ENCODE peak calls at places on chromosomes 5 and 9, in nine cellular contexts. One of them, this sample, is unnamed.

GRCh38 chr5:112253478-112254250 is 165.4 kb downstream of the EPB41L4A start:
- DNase-seq in psoas muscle: peak; percentile 70
- DNase-seq in cardiac muscle cell: no peak
- DNase-seq in CD8-positive, alpha-beta T cell: no peak
- DNase-seq in AG09309: no peak
- DNase-seq in body of pancreas: no peak
- DNase-seq in HFF-Myc: no peak
- DNase-seq in tibial nerve: no peak
- DNase-seq in ovary: peak; percentile 27
- DNase-seq in this sample: peak; percentile 25

GRCh38 chr5:5350101-5350500 is 72.4 kb upstream of the ICE1 start:
- DNase-seq in cardiac muscle cell: no peak
- DNase-seq in psoas muscle: no peak
- DNase-seq in body of pancreas: no peak
- DNase-seq in CD8-positive, alpha-beta T cell: no peak
- DNase-seq in AG09309: no peak
- DNase-seq in tibial nerve: no peak
- DNase-seq in HFF-Myc: no peak
- DNase-seq in ovary: no peak
- DNase-seq in this sample: no peak

GRCh38 chr5:135039526-135040296 is 5.7 kb upstream of the PITX1 start:
- DNase-seq in CD8-positive, alpha-beta T cell: no peak
- DNase-seq in HFF-Myc: no peak
- DNase-seq in cardiac muscle cell: peak; percentile 38
- DNase-seq in tibial nerve: no peak
- DNase-seq in ovary: no peak
- DNase-seq in AG09309: no peak
- DNase-seq in body of pancreas: no peak
- DNase-seq in psoas muscle: peak; percentile 65
- DNase-seq in this sample: no peak

GRCh38 chr5:125891326-125891725 is 531.9 kb upstream of the GRAMD2B start:
- DNase-seq in HFF-Myc: no peak
- DNase-seq in tibial nerve: no peak
- DNase-seq in body of pancreas: no peak
- DNase-seq in ovary: no peak
- DNase-seq in cardiac muscle cell: no peak
- DNase-seq in CD8-positive, alpha-beta T cell: no peak
- DNase-seq in AG09309: no peak
- DNase-seq in psoas muscle: no peak
- DNase-seq in this sample: no peak

GRCh38 chr5:28576022-28576421 is 1537.6 kb upstream of the CDH9 start:
- DNase-seq in AG09309: no peak
- DNase-seq in cardiac muscle cell: peak; percentile 15
- DNase-seq in body of pancreas: no peak
- DNase-seq in tibial nerve: no peak
- DNase-seq in CD8-positive, alpha-beta T cell: no peak
- DNase-seq in ovary: no peak
- DNase-seq in psoas muscle: no peak
- DNase-seq in HFF-Myc: no peak
- DNase-seq in this sample: no peak

GRCh38 chr5:36035696-36036095 is 31.0 kb downstream of the UGT3A2 start:
- DNase-seq in HFF-Myc: no peak
- DNase-seq in CD8-positive, alpha-beta T cell: no peak
- DNase-seq in ovary: no peak
- DNase-seq in cardiac muscle cell: no peak
- DNase-seq in tibial nerve: no peak
- DNase-seq in body of pancreas: no peak
- DNase-seq in psoas muscle: no peak
- DNase-seq in AG09309: no peak
- DNase-seq in this sample: no peak

GRCh38 chr5:93800988-93801811 is 59.8 kb upstream of the POU5F2 start:
- DNase-seq in tibial nerve: no peak
- DNase-seq in psoas muscle: no peak
- DNase-seq in HFF-Myc: peak; percentile 19
- DNase-seq in body of pancreas: peak; percentile 17
- DNase-seq in ovary: no peak
- DNase-seq in cardiac muscle cell: peak; percentile 53
- DNase-seq in AG09309: no peak
- DNase-seq in CD8-positive, alpha-beta T cell: peak; percentile 15
- DNase-seq in this sample: no peak

GRCh38 chr9:76206821-76207220 is 187.4 kb downstream of the RFK start:
- DNase-seq in ovary: no peak
- DNase-seq in cardiac muscle cell: no peak
- DNase-seq in AG09309: no peak
- DNase-seq in CD8-positive, alpha-beta T cell: no peak
- DNase-seq in HFF-Myc: no peak
- DNase-seq in psoas muscle: no peak
- DNase-seq in tibial nerve: no peak
- DNase-seq in body of pancreas: no peak
- DNase-seq in this sample: no peak

GRCh38 chr5:145848854-145849253 is 13.7 kb upstream of the PRELID2 start:
- DNase-seq in cardiac muscle cell: no peak
- DNase-seq in CD8-positive, alpha-beta T cell: no peak
- DNase-seq in AG09309: no peak
- DNase-seq in HFF-Myc: no peak
- DNase-seq in body of pancreas: no peak
- DNase-seq in psoas muscle: no peak
- DNase-seq in ovary: no peak
- DNase-seq in tibial nerve: no peak
- DNase-seq in this sample: no peak

GRCh38 chr5:145981612-145982571 is 45.5 kb downstream of the SH3RF2 start:
- DNase-seq in ovary: no peak
- DNase-seq in AG09309: no peak
- DNase-seq in CD8-positive, alpha-beta T cell: no peak
- DNase-seq in cardiac muscle cell: no peak
- DNase-seq in psoas muscle: no peak
- DNase-seq in body of pancreas: peak; percentile 26
- DNase-seq in tibial nerve: no peak
- DNase-seq in HFF-Myc: no peak
- DNase-seq in this sample: no peak

GRCh38 chr5:88190106-88190834 is 78.4 kb downstream of the TMEM161B start:
- DNase-seq in tibial nerve: no peak
- DNase-seq in AG09309: no peak
- DNase-seq in body of pancreas: no peak
- DNase-seq in HFF-Myc: no peak
- DNase-seq in CD8-positive, alpha-beta T cell: peak; percentile 16
- DNase-seq in psoas muscle: no peak
- DNase-seq in ovary: no peak
- DNase-seq in cardiac muscle cell: no peak
- DNase-seq in this sample: no peak

GRCh38 chr5:9546973-9547947 is 1.4 kb upstream of the SEMA5A start:
- DNase-seq in ovary: peak; percentile 29
- DNase-seq in CD8-positive, alpha-beta T cell: no peak
- DNase-seq in cardiac muscle cell: peak; percentile 47
- DNase-seq in psoas muscle: peak; percentile 50
- DNase-seq in body of pancreas: peak; percentile 66
- DNase-seq in AG09309: peak; percentile 68
- DNase-seq in tibial nerve: no peak
- DNase-seq in HFF-Myc: no peak
- DNase-seq in this sample: no peak

GRCh38 chr9:105047652-105048031 is 119.7 kb upstream of the ABCA1 start:
- DNase-seq in psoas muscle: no peak
- DNase-seq in AG09309: no peak
- DNase-seq in CD8-positive, alpha-beta T cell: no peak
- DNase-seq in HFF-Myc: no peak
- DNase-seq in cardiac muscle cell: no peak
- DNase-seq in body of pancreas: no peak
- DNase-seq in ovary: no peak
- DNase-seq in tibial nerve: no peak
- DNase-seq in this sample: no peak

GRCh38 chr9:16773116-16773515 is 97.4 kb downstream of the BNC2 start:
- DNase-seq in AG09309: no peak
- DNase-seq in CD8-positive, alpha-beta T cell: no peak
- DNase-seq in cardiac muscle cell: no peak
- DNase-seq in tibial nerve: no peak
- DNase-seq in psoas muscle: no peak
- DNase-seq in HFF-Myc: no peak
- DNase-seq in ovary: no peak
- DNase-seq in body of pancreas: no peak
- DNase-seq in this sample: no peak

GRCh38 chr5:72268753-72269410 is 51.2 kb downstream of the MRPS27 start:
- DNase-seq in AG09309: no peak
- DNase-seq in tibial nerve: no peak
- DNase-seq in ovary: peak; percentile 28
- DNase-seq in CD8-positive, alpha-beta T cell: peak; percentile 44
- DNase-seq in cardiac muscle cell: peak; percentile 62
- DNase-seq in body of pancreas: peak; percentile 60
- DNase-seq in HFF-Myc: no peak
- DNase-seq in psoas muscle: no peak
- DNase-seq in this sample: no peak

GRCh38 chr5:135578685-135579341 is at the start of gene CXCL14:
- DNase-seq in HFF-Myc: no peak
- DNase-seq in CD8-positive, alpha-beta T cell: no peak
- DNase-seq in cardiac muscle cell: peak; percentile 45
- DNase-seq in tibial nerve: no peak
- DNase-seq in body of pancreas: peak; percentile 11
- DNase-seq in AG09309: peak; percentile 25
- DNase-seq in psoas muscle: peak; percentile 84
- DNase-seq in ovary: no peak
- DNase-seq in this sample: no peak

GRCh38 chr5:175092691-175093090 is 351.3 kb downstream of the DRD1 start:
- DNase-seq in ovary: no peak
- DNase-seq in tibial nerve: no peak
- DNase-seq in AG09309: no peak
- DNase-seq in HFF-Myc: no peak
- DNase-seq in CD8-positive, alpha-beta T cell: no peak
- DNase-seq in body of pancreas: no peak
- DNase-seq in psoas muscle: no peak
- DNase-seq in cardiac muscle cell: peak; percentile 10
- DNase-seq in this sample: no peak
- H3K4me3 ChIP-seq in ovary: no peak overlapping the region
- H3K4me3 ChIP-seq in tibial nerve: no peak overlapping the region
- H3K4me3 ChIP-seq in AG09309: no peak overlapping the region
- H3K4me3 ChIP-seq in HFF-Myc: no peak overlapping the region
- H3K4me3 ChIP-seq in CD8-positive, alpha-beta T cell: no peak overlapping the region
- H3K4me3 ChIP-seq in body of pancreas: no peak overlapping the region
- H3K4me3 ChIP-seq in psoas muscle: no peak overlapping the region
- H3K4me3 ChIP-seq in cardiac muscle cell: no peak overlapping the region
- H3K4me3 ChIP-seq in this sample: no peak overlapping the region

DNA sequence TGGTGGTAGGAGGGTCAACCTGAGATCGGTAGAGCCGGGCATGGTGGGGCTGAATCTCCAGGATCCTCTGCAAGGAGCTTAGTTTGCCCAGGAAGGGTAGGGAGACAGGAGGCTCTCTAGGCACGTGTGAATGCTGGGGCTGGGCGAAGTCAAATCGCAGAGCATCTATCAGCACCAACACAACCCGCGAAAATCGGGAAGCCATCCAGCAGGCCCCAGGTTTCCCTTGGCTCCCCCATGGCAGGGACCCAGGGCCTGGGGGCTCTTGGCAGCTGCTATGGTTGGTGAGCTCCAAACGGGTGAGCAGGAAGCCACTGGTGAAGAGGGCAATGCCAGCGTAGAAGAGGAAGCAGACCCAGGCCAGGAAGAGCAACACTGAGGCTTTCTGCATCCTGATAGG is 1.2 kb downstream of the PIGO start:
- DNase-seq in psoas muscle: no peak
- DNase-seq in ovary: no peak
- DNase-seq in HFF-Myc: no peak
- DNase-seq in CD8-positive, alpha-beta T cell: no peak
- DNase-seq in tibial nerve: no peak
- DNase-seq in body of pancreas: no peak
- DNase-seq in cardiac muscle cell: no peak
- DNase-seq in AG09309: no peak
- DNase-seq in this sample: no peak
- H3K4me3 ChIP-seq in psoas muscle: no peak overlapping the region
- H3K4me3 ChIP-seq in ovary: no peak overlapping the region
- H3K4me3 ChIP-seq in HFF-Myc: peak overlapping the region; percentile 93
- H3K4me3 ChIP-seq in CD8-positive, alpha-beta T cell: no peak overlapping the region
- H3K4me3 ChIP-seq in tibial nerve: no peak overlapping the region
- H3K4me3 ChIP-seq in body of pancreas: no peak overlapping the region
- H3K4me3 ChIP-seq in cardiac muscle cell: no peak overlapping the region
- H3K4me3 ChIP-seq in AG09309: no peak overlapping the region
- H3K4me3 ChIP-seq in this sample: peak overlapping the region; percentile 82

GRCh38 chr9:136328011-136328621 is 777 bp downstream of the GPSM1 start:
- DNase-seq in body of pancreas: peak; percentile 61
- DNase-seq in cardiac muscle cell: peak; percentile 24
- DNase-seq in HFF-Myc: no peak
- DNase-seq in CD8-positive, alpha-beta T cell: no peak
- DNase-seq in psoas muscle: no peak
- DNase-seq in tibial nerve: no peak
- DNase-seq in ovary: peak; percentile 62
- DNase-seq in AG09309: no peak
- DNase-seq in this sample: no peak

GRCh38 chr9:136326061-136326776 is 1.1 kb upstream of the GPSM1 start:
- DNase-seq in AG09309: peak; percentile 50
- DNase-seq in HFF-Myc: peak; percentile 89
- DNase-seq in psoas muscle: no peak
- DNase-seq in body of pancreas: no peak
- DNase-seq in ovary: peak; percentile 56
- DNase-seq in cardiac muscle cell: peak; percentile 21
- DNase-seq in tibial nerve: no peak
- DNase-seq in CD8-positive, alpha-beta T cell: no peak
- DNase-seq in this sample: no peak

GRCh38 chr9:136327313-136327971 is at the start of gene GPSM1:
- DNase-seq in body of pancreas: peak; percentile 61
- DNase-seq in cardiac muscle cell: peak; percentile 51
- DNase-seq in psoas muscle: no peak
- DNase-seq in tibial nerve: peak; percentile 49
- DNase-seq in CD8-positive, alpha-beta T cell: peak; percentile 21
- DNase-seq in AG09309: no peak
- DNase-seq in ovary: peak; percentile 73
- DNase-seq in HFF-Myc: no peak
- DNase-seq in this sample: peak; percentile 70

GRCh38 chr9:136325354-136325753 is 2.0 kb upstream of the GPSM1 start:
- DNase-seq in CD8-positive, alpha-beta T cell: no peak
- DNase-seq in HFF-Myc: no peak
- DNase-seq in ovary: no peak
- DNase-seq in AG09309: no peak
- DNase-seq in cardiac muscle cell: no peak
- DNase-seq in body of pancreas: no peak
- DNase-seq in tibial nerve: no peak
- DNase-seq in psoas muscle: no peak
- DNase-seq in this sample: no peak

GRCh38 chr9:136326777-136327312 is 494 bp upstream of the GPSM1 start:
- DNase-seq in cardiac muscle cell: no peak
- DNase-seq in HFF-Myc: no peak
- DNase-seq in psoas muscle: no peak
- DNase-seq in ovary: no peak
- DNase-seq in AG09309: no peak
- DNase-seq in CD8-positive, alpha-beta T cell: no peak
- DNase-seq in body of pancreas: no peak
- DNase-seq in tibial nerve: no peak
- DNase-seq in this sample: no peak
- H3K4me3 ChIP-seq in cardiac muscle cell: peak overlapping the region; percentile 81
- H3K4me3 ChIP-seq in HFF-Myc: peak overlapping the region; percentile 94
- H3K4me3 ChIP-seq in psoas muscle: peak overlapping the region; percentile 63
- H3K4me3 ChIP-seq in ovary: peak overlapping the region; percentile 69
- H3K4me3 ChIP-seq in AG09309: peak overlapping the region; percentile 26
- H3K4me3 ChIP-seq in CD8-positive, alpha-beta T cell: no peak overlapping the region
- H3K4me3 ChIP-seq in body of pancreas: no peak overlapping the region
- H3K4me3 ChIP-seq in tibial nerve: peak overlapping the region; percentile 71
- H3K4me3 ChIP-seq in this sample: peak overlapping the region; percentile 87

DNA sequence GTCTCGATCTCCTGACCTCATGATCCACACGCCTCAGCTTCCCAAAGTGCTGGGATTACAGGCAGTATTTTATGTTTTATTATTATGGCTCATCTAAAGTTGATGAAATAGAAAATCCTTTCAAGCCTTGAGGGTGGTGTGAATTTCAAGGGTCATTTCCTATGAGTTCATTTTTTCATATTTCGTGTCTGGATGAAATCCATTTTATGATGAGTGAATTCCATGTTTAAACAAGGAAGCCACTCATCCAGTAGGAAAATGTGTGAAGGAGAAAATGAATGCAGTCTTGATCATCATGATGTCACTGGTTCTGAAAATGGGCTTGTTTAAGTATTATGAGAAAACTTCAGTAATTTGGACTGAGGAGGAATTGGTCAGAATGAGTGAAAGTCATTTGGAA is 74.6 kb upstream of the ZSWIM6 start:
- DNase-seq in tibial nerve: no peak
- DNase-seq in psoas muscle: no peak
- DNase-seq in HFF-Myc: no peak
- DNase-seq in body of pancreas: no peak
- DNase-seq in ovary: no peak
- DNase-seq in AG09309: no peak
- DNase-seq in CD8-positive, alpha-beta T cell: no peak
- DNase-seq in cardiac muscle cell: no peak
- DNase-seq in this sample: no peak
- H3K4me3 ChIP-seq in tibial nerve: no peak overlapping the region
- H3K4me3 ChIP-seq in psoas muscle: no peak overlapping the region
- H3K4me3 ChIP-seq in HFF-Myc: no peak overlapping the region
- H3K4me3 ChIP-seq in body of pancreas: no peak overlapping the region
- H3K4me3 ChIP-seq in ovary: no peak overlapping the region
- H3K4me3 ChIP-seq in AG09309: no peak overlapping the region
- H3K4me3 ChIP-seq in CD8-positive, alpha-beta T cell: no peak overlapping the region
- H3K4me3 ChIP-seq in cardiac muscle cell: no peak overlapping the region
- H3K4me3 ChIP-seq in this sample: no peak overlapping the region

This sample was measured in left ventricle myocardium inferior.